ENCODE peak calls at places on chromosome 1, in five cellular contexts. One of them, this sample, is unnamed.

GRCh38 chr1:230517786-230518185 is 91.7 kb upstream of the PGBD5 start:
- DNase-seq in RWPE2: no peak
- DNase-seq in HL-60: no peak
- DNase-seq in AG04450: no peak
- DNase-seq in aorta: no peak
- DNase-seq in this sample: peak

GRCh38 chr1:212062832-212063438 is 27.4 kb downstream of the DTL start:
- DNase-seq in RWPE2: no peak
- DNase-seq in aorta: no peak
- DNase-seq in HL-60: no peak
- DNase-seq in AG04450: peak
- DNase-seq in this sample: no peak

GRCh38 chr1:150820710-150821521 is 12.9 kb upstream of the CTSK start:
- DNase-seq in RWPE2: no peak
- DNase-seq in AG04450: peak
- DNase-seq in aorta: no peak
- DNase-seq in HL-60: no peak
- DNase-seq in this sample: no peak

GRCh38 chr1:79781261-79781660 is 774.7 kb upstream of the ADGRL4 start:
- DNase-seq in AG04450: no peak
- DNase-seq in aorta: no peak
- DNase-seq in RWPE2: no peak
- DNase-seq in HL-60: no peak
- DNase-seq in this sample: no peak

GRCh38 chr1:2380816-2381591 is 10.3 kb downstream of the MORN1 start:
- DNase-seq in aorta: peak
- DNase-seq in AG04450: no peak
- DNase-seq in RWPE2: peak
- DNase-seq in HL-60: no peak
- DNase-seq in this sample: no peak

GRCh38 chr1:183567584-183567983 is 22.7 kb downstream of the NCF2 start:
- DNase-seq in AG04450: no peak
- DNase-seq in HL-60: peak
- DNase-seq in RWPE2: no peak
- DNase-seq in aorta: no peak
- DNase-seq in this sample: peak

GRCh38 chr1:65795311-65795710 is 2.6 kb downstream of the PDE4B start:
- DNase-seq in HL-60: no peak
- DNase-seq in AG04450: no peak
- DNase-seq in RWPE2: no peak
- DNase-seq in aorta: no peak
- DNase-seq in this sample: no peak

GRCh38 chr1:243605604-243606003 is 244.4 kb downstream of the AKT3 start:
- DNase-seq in HL-60: no peak
- DNase-seq in AG04450: no peak
- DNase-seq in RWPE2: no peak
- DNase-seq in aorta: no peak
- DNase-seq in this sample: no peak

GRCh38 chr1:172916126-172916525 is 134.6 kb downstream of the TNFSF18 start:
- DNase-seq in HL-60: no peak
- DNase-seq in AG04450: no peak
- DNase-seq in aorta: no peak
- DNase-seq in RWPE2: no peak
- DNase-seq in this sample: no peak

GRCh38 chr1:81233591-81233990 is 567.1 kb upstream of the ADGRL2 start:
- DNase-seq in AG04450: no peak
- DNase-seq in RWPE2: no peak
- DNase-seq in aorta: no peak
- DNase-seq in HL-60: no peak
- DNase-seq in this sample: no peak

GRCh38 chr1:221725683-221726330 is 16.1 kb downstream of the DUSP10 start:
- DNase-seq in aorta: no peak
- DNase-seq in RWPE2: no peak
- DNase-seq in AG04450: no peak
- DNase-seq in HL-60: peak
- DNase-seq in this sample: no peak

GRCh38 chr1:26784023-26784871 is 3.5 kb upstream of the PIGV start:
- DNase-seq in AG04450: peak
- DNase-seq in aorta: peak
- DNase-seq in RWPE2: no peak
- DNase-seq in HL-60: peak
- DNase-seq in this sample: no peak

GRCh38 chr1:110272045-110272444 is 61.9 kb downstream of the KCNC4 start:
- DNase-seq in HL-60: no peak
- DNase-seq in RWPE2: no peak
- DNase-seq in AG04450: no peak
- DNase-seq in aorta: no peak
- DNase-seq in this sample: no peak

GRCh38 chr1:12565094-12565965 is 52.7 kb downstream of the DHRS3 start:
- DNase-seq in HL-60: no peak
- DNase-seq in RWPE2: no peak
- DNase-seq in aorta: no peak
- DNase-seq in AG04450: no peak
- DNase-seq in this sample: no peak
- H3K27ac ChIP-seq in HL-60: no peak
- H3K27ac ChIP-seq in RWPE2: no peak
- H3K27ac ChIP-seq in aorta: peak
- H3K27ac ChIP-seq in AG04450: no peak
- H3K27ac ChIP-seq in this sample: no peak

GRCh38 chr1:177754607-177755006 is 215.3 kb downstream of the SEC16B start:
- DNase-seq in HL-60: no peak
- DNase-seq in aorta: no peak
- DNase-seq in AG04450: no peak
- DNase-seq in RWPE2: no peak
- DNase-seq in this sample: no peak
- H3K27ac ChIP-seq in HL-60: no peak
- H3K27ac ChIP-seq in aorta: no peak
- H3K27ac ChIP-seq in AG04450: no peak
- H3K27ac ChIP-seq in RWPE2: no peak
- H3K27ac ChIP-seq in this sample: no peak

DNA sequence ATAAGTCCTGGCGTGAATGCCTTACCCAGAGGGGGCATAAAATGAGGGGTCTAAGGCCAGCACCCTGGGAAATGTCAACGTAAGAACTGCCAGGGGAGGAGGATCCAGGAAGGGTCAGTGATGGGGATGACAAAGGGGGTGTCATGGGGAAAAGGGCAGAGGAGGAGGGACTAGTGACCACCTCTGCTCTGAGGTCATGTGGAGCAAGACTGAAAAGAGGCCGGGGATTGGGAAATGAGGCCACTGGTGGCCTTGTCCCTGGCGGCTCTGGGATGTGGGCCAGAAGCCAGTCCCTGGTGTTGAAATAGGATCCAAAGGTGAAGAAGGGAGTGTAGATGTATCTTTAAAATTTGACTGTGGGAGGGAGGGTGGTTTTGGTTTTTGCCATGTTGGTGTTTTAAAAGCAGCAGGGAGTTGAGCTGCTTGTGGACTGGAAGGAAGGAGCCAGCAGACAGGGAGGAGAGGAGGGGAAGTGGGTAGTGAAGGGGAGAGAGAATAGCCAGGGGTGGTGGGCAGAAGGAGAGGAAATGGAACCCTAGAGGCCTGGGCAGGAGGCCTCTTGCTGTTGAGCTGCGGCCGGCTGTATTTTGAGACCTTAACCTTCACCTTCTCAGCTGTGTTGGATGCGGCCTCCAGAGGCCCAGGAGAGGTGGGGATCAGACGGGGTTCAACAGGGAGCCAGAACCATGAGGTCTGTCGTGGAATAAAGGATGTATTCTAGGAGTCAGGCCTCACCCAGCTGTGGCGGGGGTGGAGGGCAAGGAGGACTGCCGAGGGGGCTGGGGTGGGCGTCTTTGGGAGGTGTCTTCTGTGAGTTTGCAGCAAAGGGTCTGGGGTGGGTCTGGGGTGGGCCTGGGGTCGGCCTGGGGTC is 92.5 kb downstream of the DHRS3 start:
- DNase-seq in aorta: no peak
- DNase-seq in AG04450: no peak
- DNase-seq in HL-60: no peak
- DNase-seq in RWPE2: no peak
- DNase-seq in this sample: no peak
- H3K27ac ChIP-seq in aorta: no peak
- H3K27ac ChIP-seq in AG04450: no peak
- H3K27ac ChIP-seq in HL-60: no peak
- H3K27ac ChIP-seq in RWPE2: no peak
- H3K27ac ChIP-seq in this sample: no peak

DNA sequence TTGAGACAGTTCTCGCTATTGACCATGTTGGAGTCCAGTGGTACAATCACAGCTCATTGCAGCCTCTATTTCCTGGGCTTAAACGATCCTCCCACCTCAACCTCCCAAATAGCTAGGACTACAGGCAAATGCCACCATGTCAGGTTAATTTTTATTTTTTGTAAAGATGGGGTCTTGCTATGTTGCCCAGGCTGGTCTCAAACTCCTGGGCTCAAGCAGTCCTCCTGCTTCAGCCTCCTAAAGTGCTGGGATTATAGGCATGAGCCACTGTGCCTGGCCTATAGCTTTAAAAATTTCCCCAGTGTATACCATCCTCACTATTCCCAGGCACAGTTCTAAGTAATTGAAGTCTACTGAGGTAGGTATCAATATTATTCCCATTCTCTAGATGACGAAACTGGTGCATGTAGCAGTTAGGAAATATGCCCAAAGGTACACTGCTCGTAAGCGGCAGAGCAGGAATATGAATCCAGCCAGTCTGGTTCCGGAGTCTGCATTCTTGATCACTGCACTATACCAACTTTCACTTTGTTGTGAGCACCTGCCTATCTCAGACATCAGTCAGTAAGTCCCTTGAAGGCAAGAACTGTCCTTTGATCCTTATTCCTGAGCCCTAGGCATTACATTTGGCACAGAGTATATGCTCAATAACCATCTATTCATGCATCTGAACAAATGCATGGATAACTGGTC is 11.5 kb upstream of the SRP9 start:
- DNase-seq in RWPE2: no peak
- DNase-seq in aorta: no peak
- DNase-seq in HL-60: no peak
- DNase-seq in AG04450: no peak
- DNase-seq in this sample: no peak
- H3K27ac ChIP-seq in RWPE2: no peak
- H3K27ac ChIP-seq in aorta: peak
- H3K27ac ChIP-seq in HL-60: no peak
- H3K27ac ChIP-seq in AG04450: peak
- H3K27ac ChIP-seq in this sample: no peak

DNA sequence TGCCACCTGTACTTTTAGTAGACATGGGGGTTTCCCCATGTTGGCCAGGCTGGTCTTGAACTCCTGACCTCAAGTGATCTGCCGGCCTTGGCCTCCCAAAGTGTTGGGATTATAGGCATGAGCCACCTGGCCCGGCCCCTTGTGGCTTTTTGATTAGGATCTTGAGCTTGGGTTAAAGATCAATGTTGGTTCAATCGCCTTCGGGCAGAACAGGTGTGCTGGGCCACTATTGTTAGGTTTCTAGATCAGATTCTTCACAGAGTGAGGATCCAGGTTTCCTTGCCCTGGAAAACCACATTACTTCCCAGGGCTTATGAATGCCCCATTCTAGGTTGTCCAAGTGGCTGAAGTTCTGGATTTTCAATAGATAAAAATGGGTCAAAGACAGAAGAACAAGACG is 6.1 kb downstream of the ETV3 start:
- DNase-seq in RWPE2: no peak
- DNase-seq in HL-60: no peak
- DNase-seq in aorta: no peak
- DNase-seq in AG04450: no peak
- DNase-seq in this sample: no peak
- H3K27ac ChIP-seq in RWPE2: no peak
- H3K27ac ChIP-seq in HL-60: no peak
- H3K27ac ChIP-seq in aorta: no peak
- H3K27ac ChIP-seq in AG04450: no peak
- H3K27ac ChIP-seq in this sample: peak

GRCh38 chr1:164210211-164210739 is 348.7 kb upstream of the PBX1 start:
- DNase-seq in RWPE2: no peak
- DNase-seq in AG04450: no peak
- DNase-seq in HL-60: no peak
- DNase-seq in aorta: no peak
- DNase-seq in this sample: no peak
- H3K27ac ChIP-seq in RWPE2: no peak
- H3K27ac ChIP-seq in AG04450: no peak
- H3K27ac ChIP-seq in HL-60: no peak
- H3K27ac ChIP-seq in aorta: no peak
- H3K27ac ChIP-seq in this sample: no peak

DNA sequence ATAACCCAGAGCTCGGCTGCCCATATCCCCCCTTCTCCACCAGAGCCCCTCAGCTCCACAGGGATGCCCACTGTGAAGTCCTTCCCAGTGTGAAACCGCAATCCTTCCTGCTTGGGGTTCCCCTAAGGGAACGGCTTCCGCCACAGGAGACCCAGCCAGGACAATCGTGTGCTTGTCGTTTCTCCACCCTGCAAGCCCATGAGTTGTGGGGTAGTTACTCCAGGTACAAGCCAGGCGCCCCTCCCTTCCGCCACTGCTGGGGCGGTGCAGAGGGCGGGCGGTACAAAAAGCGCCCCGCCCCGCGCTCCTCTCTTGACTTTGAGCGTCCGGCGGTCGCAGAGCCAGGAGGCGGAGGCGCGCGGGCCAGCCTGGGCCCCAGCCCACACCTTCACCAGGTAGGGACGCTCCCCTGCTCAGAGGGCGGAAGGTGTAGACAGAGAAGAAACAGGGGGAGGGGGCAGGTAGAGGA is at the start of gene TINAGL1:
- DNase-seq in aorta: peak
- DNase-seq in RWPE2: peak
- DNase-seq in AG04450: no peak
- DNase-seq in HL-60: no peak
- DNase-seq in this sample: no peak
- H3K27ac ChIP-seq in aorta: peak
- H3K27ac ChIP-seq in RWPE2: peak
- H3K27ac ChIP-seq in AG04450: no peak
- H3K27ac ChIP-seq in HL-60: no peak
- H3K27ac ChIP-seq in this sample: peak